ENCODE peak calls at places on chromosome 18, in nine cellular contexts. A is T47D; W is fibroblast of lung; K is stimulated activated CD8-positive, alpha-beta memory T cell treated with anti-CD3 and anti-CD28 coated beads, Interleukin-15, amount 100 ng/mL, for 24 hours; B is NCI-H510A treated with DMSO at 0.1 percent for 48 hours; U is NCI-H1694 treated with DMSO at 0.1 percent for 48 hours; N is choroid plexus epithelial cell; Q is SK-N-DZ; O is NCI-H1092 treated with DMSO at 0.1 percent for 48 hours. T is an unnamed sample.

GRCh38 chr18:68275616-68276015 is 439.3 kb downstream of the TMX3 start:
- DNase-seq in A (no peak), W (peak), K (no peak), B (no peak), U (no peak), N (peak), Q (no peak), O (no peak), T (no peak)

GRCh38 chr18:73007935-73008308 is 140.1 kb upstream of the NETO1 start:
- DNase-seq in A (no peak), W (no peak), K (no peak), B (no peak), U (no peak), N (no peak), Q (no peak), O (no peak), T (no peak)

GRCh38 chr18:50924372-50924771 is 43.5 kb upstream of the ELAC1 start:
- DNase-seq in A (no peak), W (no peak), K (no peak), B (no peak), U (no peak), N (peak), Q (no peak), O (no peak), T (no peak)

GRCh38 chr18:53422896-53423295 is 801.6 kb downstream of the MBD2 start:
- DNase-seq in A (no peak), W (no peak), K (no peak), B (peak), U (no peak), N (no peak), Q (no peak), O (peak), T (no peak)

GRCh38 chr18:46755315-46756171 is 1.3 kb downstream of the ST8SIA5 start:
- DNase-seq in A (no peak), W (no peak), K (no peak), B (no peak), U (no peak), N (no peak), Q (no peak), O (peak), T (no peak)

GRCh38 chr18:80103231-80103630 is 5.8 kb upstream of the ADNP2 start:
- DNase-seq in A (no peak), W (peak), K (no peak), B (no peak), U (no peak), N (peak), Q (no peak), O (no peak), T (no peak)

GRCh38 chr18:35172009-35172408 is 68.8 kb upstream of the ZNF397 start:
- DNase-seq in A (no peak), W (no peak), K (no peak), B (peak), U (no peak), N (no peak), Q (no peak), O (no peak), T (no peak)

GRCh38 chr18:22485808-22486244 is 68.1 kb upstream of the CTAGE1 start:
- DNase-seq in A (peak), W (peak), K (no peak), B (no peak), U (no peak), N (peak), Q (no peak), O (no peak), T (no peak)

GRCh38 chr18:55506074-55506473 is 81.9 kb downstream of the TCF4 start:
- DNase-seq in A (no peak), W (no peak), K (no peak), B (no peak), U (no peak), N (no peak), Q (no peak), O (no peak), T (no peak)

GRCh38 chr18:50313873-50314460 is 26.5 kb upstream of the CXXC1 start:
- DNase-seq in A (no peak), W (no peak), K (no peak), B (no peak), U (no peak), N (no peak), Q (no peak), O (no peak), T (no peak)

GRCh38 chr18:31105733-31106132 is 3.5 kb upstream of the DSC2 start:
- DNase-seq in A (no peak), W (no peak), K (no peak), B (no peak), U (no peak), N (no peak), Q (no peak), O (no peak), T (no peak)

GRCh38 chr18:38115201-38115600 is 549.6 kb upstream of the CELF4 start:
- DNase-seq in A (no peak), W (no peak), K (no peak), B (no peak), U (no peak), N (no peak), Q (no peak), O (no peak), T (no peak)

GRCh38 chr18:79442508-79443221 is 46.9 kb downstream of the NFATC1 start:
- DNase-seq in A (no peak), W (no peak), K (no peak), B (no peak), U (peak), N (peak), Q (no peak), O (no peak), T (no peak)

GRCh38 chr18:5488844-5489243 is 55.0 kb downstream of the EPB41L3 start:
- DNase-seq in A (no peak), W (no peak), K (no peak), B (no peak), U (no peak), N (peak), Q (peak), O (no peak), T (no peak)

GRCh38 chr18:67367540-67367939 is 149.0 kb downstream of the DSEL start:
- DNase-seq in A (no peak), W (no peak), K (no peak), B (no peak), U (no peak), N (no peak), Q (no peak), O (no peak), T (no peak)

GRCh38 chr18:6414118-6414722 is 491 bp downstream of the L3MBTL4 start:
- DNase-seq in A (no peak), W (peak), K (peak), B (peak), U (no peak), N (peak), Q (no peak), O (peak), T (peak)

GRCh38 chr18:75111673-75112485 is 97.1 kb downstream of the PTGR3 start:
- DNase-seq in A (no peak), W (peak), K (no peak), B (peak), U (no peak), N (peak), Q (no peak), O (no peak), T (no peak)

GRCh38 chr18:8946046-8946838 is 156.3 kb upstream of the NDUFV2 start:
- DNase-seq in A (no peak), W (peak), K (no peak), B (no peak), U (no peak), N (peak), Q (no peak), O (no peak), T (no peak)

GRCh38 chr18:63447066-63447465 is 24.8 kb upstream of the VPS4B start:
- DNase-seq in A (no peak), W (no peak), K (no peak), B (no peak), U (no peak), N (no peak), Q (no peak), O (no peak), T (no peak)

GRCh38 chr18:24595556-24595955 is 135.1 kb downstream of the HRH4 start:
- DNase-seq in A (no peak), W (no peak), K (no peak), B (no peak), U (no peak), N (no peak), Q (no peak), O (no peak), T (no peak)

GRCh38 chr18:394997-395383 is 105.5 kb downstream of the COLEC12 start:
- DNase-seq in A (no peak), W (peak), K (no peak), B (peak), U (peak), N (peak), Q (no peak), O (no peak), T (no peak)

T was measured in T-helper 1 cell.